ENCODE peak calls at places on chromosomes 1 and 21, in four cellular contexts. B is OCI-LY7, Z is RWPE2, V is tibial artery. F is an unnamed sample.

GRCh38 chr1:180117764-180118116 is 36.9 kb upstream of the QSOX1 start:
- DNase-seq in B (no peak), Z (no peak), V (no peak), F (no peak)

GRCh38 chr21:42193131-42193671 is 25.7 kb upstream of the ABCG1 start:
- DNase-seq in B (no peak), Z (no peak), V (no peak), F (no peak)

GRCh38 chr1:16112558-16113555 is 39.4 kb upstream of the FAM131C start:
- DNase-seq in B (no peak), Z (peak; percentile 45), V (no peak), F (no peak)

GRCh38 chr1:36858981-36859380 is 175.3 kb downstream of the GRIK3 start:
- DNase-seq in B (no peak), Z (no peak), V (no peak), F (no peak)

GRCh38 chr1:91885331-91885715 is 628 bp downstream of the TGFBR3 start:
- DNase-seq in B (no peak), Z (no peak), V (peak; percentile 56), F (no peak)

GRCh38 chr1:158445371-158445770 is 16.3 kb upstream of the OR10K1 start:
- DNase-seq in B (no peak), Z (no peak), V (no peak), F (no peak)

GRCh38 chr1:15417365-15417934 is 7.8 kb downstream of the EFHD2 start:
- DNase-seq in B (no peak), Z (no peak), V (peak; percentile 54), F (no peak)

GRCh38 chr1:172885976-172886375 is 164.8 kb downstream of the TNFSF18 start:
- DNase-seq in B (no peak), Z (no peak), V (no peak), F (no peak)

GRCh38 chr1:13749543-13750307 is 49.7 kb downstream of the PRDM2 start:
- DNase-seq in B (peak; percentile 57), Z (no peak), V (peak; percentile 62), F (no peak)

GRCh38 chr1:19202396-19202795 is 7.7 kb downstream of the UBR4 start:
- DNase-seq in B (no peak), Z (no peak), V (no peak), F (no peak)

GRCh38 chr1:117709398-117709797 is 103.5 kb downstream of the TENT5C start:
- DNase-seq in B (no peak), Z (no peak), V (no peak), F (no peak)

GRCh38 chr1:53483656-53484055 is 24.5 kb downstream of the DMRTB1 start:
- DNase-seq in B (no peak), Z (no peak), V (no peak), F (no peak)

GRCh38 chr1:205533729-205534443 is 29.4 kb downstream of the CDK18 start:
- DNase-seq in B (no peak), Z (no peak), V (peak; percentile 2), F (peak; percentile 76)

GRCh38 chr1:202189012-202189790 is 4.4 kb upstream of the LGR6 start:
- DNase-seq in B (peak; percentile 73), Z (no peak), V (peak; percentile 53), F (no peak)

GRCh38 chr1:205232122-205232820 is 4.5 kb downstream of the TMCC2 start:
- DNase-seq in B (no peak), Z (no peak), V (no peak), F (no peak)

GRCh38 chr1:11134352-11135266 is 34.9 kb upstream of the EXOSC10 start:
- DNase-seq in B (no peak), Z (peak; percentile 71), V (peak; percentile 45), F (no peak)

GRCh38 chr1:23657659-23658275 is 33.8 kb upstream of the RPL11 start:
- DNase-seq in B (peak; percentile 80), Z (no peak), V (peak; percentile 38), F (no peak)

GRCh38 chr1:43438006-43438405 is 15.7 kb downstream of the HYI start:
- DNase-seq in B (no peak), Z (no peak), V (no peak), F (no peak)

GRCh38 chr1:117146570-117147340 is 25.2 kb upstream of the TRIM45 start:
- DNase-seq in B (no peak), Z (peak; percentile 75), V (no peak), F (no peak)

GRCh38 chr1:204971700-204972336 is 71.2 kb upstream of the CNTN2 start:
- DNase-seq in B (no peak), Z (no peak), V (no peak), F (peak; percentile 41)

GRCh38 chr1:171872430-171872829 is 31.1 kb downstream of the DNM3 start:
- DNase-seq in B (no peak), Z (no peak), V (no peak), F (no peak)

GRCh38 chr1:193310569-193310968 is 124.2 kb upstream of the B3GALT2 start:
- DNase-seq in B (no peak), Z (no peak), V (no peak), F (no peak)

GRCh38 chr1:156477526-156478249 is 22.9 kb downstream of the MEF2D start:
- DNase-seq in B (no peak), Z (no peak), V (no peak), F (no peak)

GRCh38 chr1:42006093-42006492 is 87.4 kb upstream of the HIVEP3 start:
- DNase-seq in B (no peak), Z (no peak), V (no peak), F (no peak)

GRCh38 chr1:92945748-92946270 is 15.5 kb downstream of the DIPK1A start:
- DNase-seq in B (no peak), Z (no peak), V (no peak), F (no peak)

GRCh38 chr1:71089536-71090270 is 8.9 kb upstream of the ZRANB2 start:
- DNase-seq in B (no peak), Z (no peak), V (no peak), F (no peak)

GRCh38 chr1:229268505-229268904 is 2.4 kb upstream of the RAB4A start:
- DNase-seq in B (no peak), Z (no peak), V (no peak), F (no peak)

GRCh38 chr1:15465674-15466073 is 9.1 kb downstream of the CELA2A start:
- DNase-seq in B (no peak), Z (no peak), V (no peak), F (no peak)

GRCh38 chr1:165532053-165532452 is 11.7 kb upstream of the LRRC52 start:
- DNase-seq in B (no peak), Z (no peak), V (no peak), F (no peak)

GRCh38 chr1:111811891-111812290 is 56.2 kb downstream of the DDX20 start:
- DNase-seq in B (no peak), Z (no peak), V (no peak), F (no peak)

GRCh38 chr1:160547371-160547901 is 24.4 kb upstream of the SLAMF6 start:
- DNase-seq in B (no peak), Z (no peak), V (no peak), F (no peak)
- TF ChIP-seq CTCF in B (no peak), Z (no peak), V (no peak), F (no peak)

DNA sequence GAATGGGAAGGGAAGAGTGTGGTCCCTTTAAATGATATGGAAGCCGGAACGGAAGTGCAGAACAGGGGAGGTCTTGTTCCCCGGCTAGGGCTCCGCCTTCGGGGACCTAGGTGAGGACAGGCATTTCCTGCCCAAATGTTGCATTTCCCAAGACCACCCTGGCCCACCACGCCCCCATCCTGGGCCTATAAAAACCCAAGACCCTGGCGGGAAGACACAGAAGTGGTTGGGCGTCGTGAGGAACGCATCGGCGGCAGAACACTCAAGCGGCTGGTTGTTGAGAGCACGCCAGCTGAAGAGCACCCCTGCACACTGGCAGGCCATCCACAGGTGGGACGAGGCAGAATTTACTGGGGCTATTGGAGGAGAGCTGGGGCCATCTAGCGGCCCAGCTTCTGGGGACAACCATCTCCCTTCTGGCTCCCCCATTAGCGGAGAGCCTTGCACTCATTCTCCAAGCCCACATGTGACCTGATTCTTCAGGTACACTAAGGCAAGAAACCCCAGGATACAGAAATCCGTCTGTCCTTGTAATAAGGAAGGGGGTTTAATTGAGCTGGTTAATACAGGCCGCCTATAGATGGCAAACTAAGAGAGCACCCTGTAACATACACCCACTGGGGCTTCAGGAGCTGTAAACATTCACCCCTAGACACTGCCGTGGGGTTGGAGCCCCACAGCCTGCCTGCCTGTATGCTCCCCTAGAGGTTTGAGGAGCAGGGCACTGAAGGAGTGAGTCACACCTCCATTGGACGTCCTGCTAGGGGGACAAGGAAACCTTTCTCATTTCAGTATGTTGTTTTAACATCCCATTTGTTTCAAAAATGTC is 1327.9 kb downstream of the BRINP3 start:
- DNase-seq in B (no peak), Z (no peak), V (no peak), F (no peak)
- TF ChIP-seq CTCF in B (no peak), Z (no peak), V (no peak), F (no peak)

DNA sequence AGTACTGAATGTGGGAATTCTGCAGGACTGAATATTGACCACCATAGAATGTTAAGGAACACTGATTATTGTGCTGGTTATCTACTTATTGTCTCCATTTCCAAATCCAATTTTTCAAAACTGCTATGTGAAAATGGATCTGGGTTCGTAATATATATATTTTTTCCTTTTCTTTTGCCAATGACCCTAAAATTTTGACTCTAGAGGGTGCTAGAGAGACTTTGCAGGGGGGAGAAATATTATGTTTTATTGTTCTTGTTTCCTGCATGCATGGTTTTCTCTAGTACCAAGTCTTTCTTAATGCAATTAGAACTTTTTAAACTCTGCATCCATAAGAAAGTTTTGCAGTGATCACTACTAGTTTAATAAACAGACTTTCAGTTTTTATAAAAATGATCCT is 1256.9 kb downstream of the BRINP3 start:
- DNase-seq in B (no peak), Z (no peak), V (no peak), F (no peak)
- TF ChIP-seq CTCF in B (peak; percentile 65), Z (peak; percentile 61), V (no peak), F (peak; percentile 70)

GRCh38 chr1:227901906-227902640 is 45.7 kb downstream of the WNT9A start:
- DNase-seq in B (no peak), Z (no peak), V (no peak), F (peak; percentile 76)
- TF ChIP-seq CTCF in B (no peak), Z (no peak), V (no peak), F (peak; percentile 18)

GRCh38 chr1:214319930-214320329 is 39.0 kb downstream of the SMYD2 start:
- DNase-seq in B (no peak), Z (no peak), V (no peak), F (no peak)
- TF ChIP-seq CTCF in B (peak; percentile 36), Z (no peak), V (no peak), F (peak; percentile 50)

DNA sequence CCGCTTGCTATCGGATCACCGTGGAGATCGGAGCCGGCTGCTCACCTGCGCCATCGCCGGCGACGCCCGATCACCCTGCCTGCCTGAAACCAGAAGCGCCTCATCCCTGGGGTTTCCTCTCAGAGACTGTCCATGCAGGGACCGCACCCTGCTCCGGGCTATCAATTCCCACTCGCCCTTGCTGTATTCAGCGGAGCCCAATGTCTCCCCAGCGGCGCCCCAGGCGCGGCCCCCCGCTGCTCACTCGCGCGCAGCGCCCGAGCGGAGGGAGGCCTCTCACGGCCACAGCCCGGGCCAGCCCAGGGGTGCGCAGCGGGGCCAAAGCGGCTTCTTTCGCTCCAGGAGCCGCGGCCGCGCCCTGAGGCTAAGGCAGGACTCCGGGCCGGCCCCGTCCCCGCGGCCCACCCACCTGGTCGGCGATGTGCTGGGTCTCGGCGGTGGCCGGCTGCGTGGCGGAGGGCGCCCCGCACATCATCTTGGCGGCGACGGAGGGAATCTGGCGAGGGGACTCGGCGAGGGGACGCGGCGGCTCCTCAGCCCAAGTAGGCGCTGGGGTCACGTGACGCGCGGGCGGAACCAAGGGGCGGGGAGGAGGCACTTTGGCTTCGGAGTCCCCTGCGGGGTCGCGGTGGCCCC is at the start of gene CSTB:
- DNase-seq in B (peak; percentile 80), Z (peak; percentile 71), V (peak; percentile 83), F (no peak)
- TF ChIP-seq CTCF in B (peak; percentile 35), Z (peak; percentile 13), V (no peak), F (peak; percentile 8)

GRCh38 chr1:8211620-8212442 is 106.1 kb upstream of the SLC45A1 start:
- DNase-seq in B (no peak), Z (peak; percentile 90), V (peak; percentile 70), F (no peak)
- TF ChIP-seq CTCF in B (no peak), Z (no peak), V (no peak), F (peak; percentile 34)

F was measured in chondrocyte.